ENCODE peak calls at places on chromosomes 1 and 21, in ten cellular contexts. B is natural killer cell; X is HAP-1; G is AG04450; I is OCI-M1; L is iPS-NIHi11; E is activated T-helper 1 cell treated with Interleukin-2 at 50 U/mL for 16 hours; U is GM13976; H is activated naive CD4-positive, alpha-beta T cell treated with Interleukin-2 at 50 U/mL for 16 hours; N is EL. T is an unnamed sample.

GRCh38 chr21:37751268-37751975 is 164.8 kb downstream of the KCNJ6 start:
- DNase-seq in I (no peak), B (no peak), X (no peak), H (no peak), U (no peak), N (no peak), G (no peak), E (no peak), L (no peak), T (no peak)

GRCh38 chr1:34547043-34547674 is 207.7 kb upstream of the GJB5 start:
- DNase-seq in U (no peak), L (peak; percentile 73), H (no peak), X (no peak), G (no peak), I (peak; percentile 2), N (no peak), B (no peak), E (no peak), T (no peak)

GRCh38 chr1:211935448-211935970 is 99.8 kb downstream of the INTS7 start:
- DNase-seq in G (no peak), U (peak; percentile 85), X (no peak), E (no peak), N (no peak), B (no peak), H (peak; percentile 65), I (no peak), L (no peak), T (no peak)

GRCh38 chr1:66728021-66728420 is 24.2 kb upstream of the DYNLT5 start:
- DNase-seq in U (no peak), G (no peak), N (peak; percentile 44), H (no peak), X (no peak), L (no peak), B (no peak), I (no peak), E (no peak), T (no peak)

GRCh38 chr1:32249831-32250525 is 1.1 kb upstream of the LCK start:
- DNase-seq in N (no peak), E (peak; percentile 72), L (peak; percentile 39), H (peak; percentile 78), U (peak; percentile 88), X (no peak), B (peak; percentile 72), I (no peak), G (no peak), T (no peak)

GRCh38 chr1:44086722-44087474 is 31.7 kb upstream of the KLF17 start:
- DNase-seq in U (no peak), I (no peak), X (no peak), E (no peak), B (no peak), L (no peak), G (no peak), N (no peak), H (no peak), T (no peak)

GRCh38 chr1:19854866-19855265 is 27.3 kb upstream of the OTUD3 start:
- DNase-seq in I (no peak), L (no peak), H (no peak), N (no peak), B (no peak), X (no peak), E (no peak), G (no peak), U (no peak), T (no peak)

GRCh38 chr1:14404847-14405246 is 193.6 kb upstream of the KAZN start:
- DNase-seq in L (peak; percentile 43), U (no peak), H (no peak), N (no peak), X (peak; percentile 76), G (no peak), E (no peak), B (no peak), I (no peak), T (no peak)

GRCh38 chr1:32888677-32889420 is 2.6 kb downstream of the HPCA start:
- DNase-seq in U (no peak), G (no peak), X (no peak), E (no peak), N (no peak), L (no peak), B (no peak), H (no peak), I (no peak), T (no peak)

GRCh38 chr1:176785046-176785445 is 322.1 kb downstream of the PAPPA2 start:
- DNase-seq in I (no peak), N (no peak), X (no peak), U (no peak), B (no peak), L (no peak), E (no peak), H (no peak), G (no peak), T (no peak)

GRCh38 chr1:115669002-115669673 is 27.4 kb downstream of the VANGL1 start:
- DNase-seq in U (no peak), B (no peak), E (no peak), X (no peak), L (no peak), N (peak; percentile 87), I (peak; percentile 58), H (no peak), G (peak; percentile 73), T (no peak)

GRCh38 chr1:206899717-206900116 is 2.5 kb downstream of the IL24 start:
- DNase-seq in U (no peak), N (no peak), H (no peak), G (no peak), B (no peak), E (no peak), X (no peak), I (no peak), L (no peak), T (no peak)

T was measured in hypothalamus.